ENCODE peak calls at places on chromosome 5, in six cellular contexts. One of them, this sample, is unnamed.

GRCh38 chr5:67581203-67581602 is 384.6 kb upstream of the CD180 start:
- DNase-seq in SK-N-SH: no peak
- DNase-seq in GM10248: no peak
- DNase-seq in NCI-H1092: no peak
- DNase-seq in activated CD8-positive, alpha-beta memory T cell treated with anti-CD3 and anti-CD28 coated beads, Interleukin-2, amount 50 U/mL, for 4 hours: no peak
- DNase-seq in Calu3: no peak
- DNase-seq in this sample: no peak

GRCh38 chr5:128402506-128402905 is 135.5 kb downstream of the FBN2 start:
- DNase-seq in activated CD8-positive, alpha-beta memory T cell treated with anti-CD3 and anti-CD28 coated beads, Interleukin-2, amount 50 U/mL, for 4 hours: no peak
- DNase-seq in GM10248: no peak
- DNase-seq in SK-N-SH: no peak
- DNase-seq in NCI-H1092: no peak
- DNase-seq in Calu3: no peak
- DNase-seq in this sample: no peak

GRCh38 chr5:13248236-13248635 is 696.3 kb downstream of the DNAH5 start:
- DNase-seq in NCI-H1092: no peak
- DNase-seq in GM10248: no peak
- DNase-seq in activated CD8-positive, alpha-beta memory T cell treated with anti-CD3 and anti-CD28 coated beads, Interleukin-2, amount 50 U/mL, for 4 hours: no peak
- DNase-seq in SK-N-SH: no peak
- DNase-seq in Calu3: no peak
- DNase-seq in this sample: no peak

GRCh38 chr5:81105261-81105877 is 127.8 kb upstream of the CKMT2 start:
- DNase-seq in NCI-H1092: no peak
- DNase-seq in activated CD8-positive, alpha-beta memory T cell treated with anti-CD3 and anti-CD28 coated beads, Interleukin-2, amount 50 U/mL, for 4 hours: no peak
- DNase-seq in SK-N-SH: no peak
- DNase-seq in GM10248: no peak
- DNase-seq in Calu3: no peak
- DNase-seq in this sample: no peak

GRCh38 chr5:36885149-36885548 is 8.6 kb downstream of the NIPBL start:
- DNase-seq in GM10248: no peak
- DNase-seq in NCI-H1092: no peak
- DNase-seq in Calu3: no peak
- DNase-seq in activated CD8-positive, alpha-beta memory T cell treated with anti-CD3 and anti-CD28 coated beads, Interleukin-2, amount 50 U/mL, for 4 hours: no peak
- DNase-seq in SK-N-SH: no peak
- DNase-seq in this sample: no peak

GRCh38 chr5:132905938-132906337 is 32.5 kb downstream of the LEAP2 start:
- DNase-seq in activated CD8-positive, alpha-beta memory T cell treated with anti-CD3 and anti-CD28 coated beads, Interleukin-2, amount 50 U/mL, for 4 hours: no peak
- DNase-seq in NCI-H1092: no peak
- DNase-seq in SK-N-SH: no peak
- DNase-seq in GM10248: no peak
- DNase-seq in Calu3: no peak
- DNase-seq in this sample: no peak

GRCh38 chr5:132019857-132020555 is 8.5 kb upstream of the ACSL6 start:
- DNase-seq in NCI-H1092: no peak
- DNase-seq in activated CD8-positive, alpha-beta memory T cell treated with anti-CD3 and anti-CD28 coated beads, Interleukin-2, amount 50 U/mL, for 4 hours: peak
- DNase-seq in GM10248: peak
- DNase-seq in Calu3: no peak
- DNase-seq in SK-N-SH: no peak
- DNase-seq in this sample: no peak

GRCh38 chr5:145981612-145982571 is 45.5 kb downstream of the SH3RF2 start:
- DNase-seq in NCI-H1092: no peak
- DNase-seq in Calu3: peak
- DNase-seq in activated CD8-positive, alpha-beta memory T cell treated with anti-CD3 and anti-CD28 coated beads, Interleukin-2, amount 50 U/mL, for 4 hours: no peak
- DNase-seq in GM10248: no peak
- DNase-seq in SK-N-SH: no peak
- DNase-seq in this sample: no peak

GRCh38 chr5:39422036-39422606 is 2.7 kb downstream of the DAB2 start:
- DNase-seq in SK-N-SH: no peak
- DNase-seq in GM10248: no peak
- DNase-seq in NCI-H1092: no peak
- DNase-seq in Calu3: no peak
- DNase-seq in activated CD8-positive, alpha-beta memory T cell treated with anti-CD3 and anti-CD28 coated beads, Interleukin-2, amount 50 U/mL, for 4 hours: no peak
- DNase-seq in this sample: no peak

GRCh38 chr5:56085205-56085604 is 90.4 kb upstream of the IL6ST start:
- DNase-seq in activated CD8-positive, alpha-beta memory T cell treated with anti-CD3 and anti-CD28 coated beads, Interleukin-2, amount 50 U/mL, for 4 hours: no peak
- DNase-seq in SK-N-SH: no peak
- DNase-seq in Calu3: no peak
- DNase-seq in GM10248: no peak
- DNase-seq in NCI-H1092: no peak
- DNase-seq in this sample: no peak

GRCh38 chr5:56508249-56508648 is 275.1 kb upstream of the ANKRD55 start:
- DNase-seq in activated CD8-positive, alpha-beta memory T cell treated with anti-CD3 and anti-CD28 coated beads, Interleukin-2, amount 50 U/mL, for 4 hours: no peak
- DNase-seq in NCI-H1092: no peak
- DNase-seq in Calu3: no peak
- DNase-seq in GM10248: no peak
- DNase-seq in SK-N-SH: no peak
- DNase-seq in this sample: no peak

GRCh38 chr5:58466939-58467338 is 7.1 kb upstream of the PLK2 start:
- DNase-seq in activated CD8-positive, alpha-beta memory T cell treated with anti-CD3 and anti-CD28 coated beads, Interleukin-2, amount 50 U/mL, for 4 hours: no peak
- DNase-seq in Calu3: peak
- DNase-seq in GM10248: peak
- DNase-seq in SK-N-SH: no peak
- DNase-seq in NCI-H1092: no peak
- DNase-seq in this sample: no peak

GRCh38 chr5:127072861-127073846 is at the start of gene C5orf63:
- DNase-seq in activated CD8-positive, alpha-beta memory T cell treated with anti-CD3 and anti-CD28 coated beads, Interleukin-2, amount 50 U/mL, for 4 hours: peak
- DNase-seq in GM10248: peak
- DNase-seq in SK-N-SH: peak
- DNase-seq in NCI-H1092: peak
- DNase-seq in Calu3: peak
- DNase-seq in this sample: peak

GRCh38 chr5:177471610-177472356 is 1.7 kb downstream of the DBN1 start:
- DNase-seq in GM10248: no peak
- DNase-seq in SK-N-SH: peak
- DNase-seq in activated CD8-positive, alpha-beta memory T cell treated with anti-CD3 and anti-CD28 coated beads, Interleukin-2, amount 50 U/mL, for 4 hours: peak
- DNase-seq in Calu3: no peak
- DNase-seq in NCI-H1092: no peak
- DNase-seq in this sample: no peak

GRCh38 chr5:171462136-171462927 is 42.9 kb downstream of the FGF18 start:
- DNase-seq in NCI-H1092: no peak
- DNase-seq in GM10248: no peak
- DNase-seq in activated CD8-positive, alpha-beta memory T cell treated with anti-CD3 and anti-CD28 coated beads, Interleukin-2, amount 50 U/mL, for 4 hours: no peak
- DNase-seq in Calu3: no peak
- DNase-seq in SK-N-SH: no peak
- DNase-seq in this sample: no peak

GRCh38 chr5:72268753-72269410 is 51.2 kb downstream of the MRPS27 start:
- DNase-seq in GM10248: peak
- DNase-seq in NCI-H1092: no peak
- DNase-seq in SK-N-SH: peak
- DNase-seq in Calu3: peak
- DNase-seq in activated CD8-positive, alpha-beta memory T cell treated with anti-CD3 and anti-CD28 coated beads, Interleukin-2, amount 50 U/mL, for 4 hours: peak
- DNase-seq in this sample: no peak

GRCh38 chr5:125554355-125554754 is 807.9 kb upstream of the ZNF608 start:
- DNase-seq in NCI-H1092: no peak
- DNase-seq in GM10248: no peak
- DNase-seq in Calu3: no peak
- DNase-seq in SK-N-SH: no peak
- DNase-seq in activated CD8-positive, alpha-beta memory T cell treated with anti-CD3 and anti-CD28 coated beads, Interleukin-2, amount 50 U/mL, for 4 hours: no peak
- DNase-seq in this sample: no peak

GRCh38 chr5:168809218-168809617 is 230.1 kb upstream of the PANK3 start:
- DNase-seq in GM10248: no peak
- DNase-seq in SK-N-SH: no peak
- DNase-seq in Calu3: no peak
- DNase-seq in activated CD8-positive, alpha-beta memory T cell treated with anti-CD3 and anti-CD28 coated beads, Interleukin-2, amount 50 U/mL, for 4 hours: no peak
- DNase-seq in NCI-H1092: no peak
- DNase-seq in this sample: no peak

GRCh38 chr5:125277494-125278154 is 531.2 kb upstream of the ZNF608 start:
- DNase-seq in GM10248: no peak
- DNase-seq in SK-N-SH: no peak
- DNase-seq in NCI-H1092: no peak
- DNase-seq in Calu3: peak
- DNase-seq in activated CD8-positive, alpha-beta memory T cell treated with anti-CD3 and anti-CD28 coated beads, Interleukin-2, amount 50 U/mL, for 4 hours: no peak
- DNase-seq in this sample: no peak

GRCh38 chr5:17222679-17223078 is 5.2 kb downstream of the BASP1 start:
- DNase-seq in Calu3: no peak
- DNase-seq in activated CD8-positive, alpha-beta memory T cell treated with anti-CD3 and anti-CD28 coated beads, Interleukin-2, amount 50 U/mL, for 4 hours: no peak
- DNase-seq in NCI-H1092: no peak
- DNase-seq in GM10248: no peak
- DNase-seq in SK-N-SH: no peak
- DNase-seq in this sample: no peak

GRCh38 chr5:42582723-42583122 is 159.5 kb downstream of the GHR start:
- DNase-seq in GM10248: no peak
- DNase-seq in SK-N-SH: no peak
- DNase-seq in NCI-H1092: no peak
- DNase-seq in Calu3: no peak
- DNase-seq in activated CD8-positive, alpha-beta memory T cell treated with anti-CD3 and anti-CD28 coated beads, Interleukin-2, amount 50 U/mL, for 4 hours: no peak
- DNase-seq in this sample: no peak

GRCh38 chr5:124692324-124692723 is 54.1 kb downstream of the ZNF608 start:
- DNase-seq in Calu3: no peak
- DNase-seq in SK-N-SH: no peak
- DNase-seq in GM10248: no peak
- DNase-seq in activated CD8-positive, alpha-beta memory T cell treated with anti-CD3 and anti-CD28 coated beads, Interleukin-2, amount 50 U/mL, for 4 hours: no peak
- DNase-seq in NCI-H1092: no peak
- DNase-seq in this sample: no peak

GRCh38 chr5:58860680-58861079 is 277.8 kb downstream of the RAB3C start:
- DNase-seq in SK-N-SH: no peak
- DNase-seq in activated CD8-positive, alpha-beta memory T cell treated with anti-CD3 and anti-CD28 coated beads, Interleukin-2, amount 50 U/mL, for 4 hours: no peak
- DNase-seq in GM10248: no peak
- DNase-seq in NCI-H1092: no peak
- DNase-seq in Calu3: no peak
- DNase-seq in this sample: no peak

GRCh38 chr5:135126688-135127603 is 92.9 kb upstream of the PITX1 start:
- DNase-seq in NCI-H1092: peak
- DNase-seq in SK-N-SH: peak
- DNase-seq in Calu3: peak
- DNase-seq in activated CD8-positive, alpha-beta memory T cell treated with anti-CD3 and anti-CD28 coated beads, Interleukin-2, amount 50 U/mL, for 4 hours: no peak
- DNase-seq in GM10248: no peak
- DNase-seq in this sample: no peak